ENCODE peak calls at places on chromosome 11, in nine cellular contexts. One of them, this sample, is unnamed.

GRCh38 chr11:8735094-8735493 is 52.5 kb downstream of the RPL27A start:
- DNase-seq in GM04504: no peak
- DNase-seq in central memory CD4-positive, alpha-beta T cell: no peak
- DNase-seq in AG09319: no peak
- DNase-seq in LoVo: no peak
- DNase-seq in NCI-H2081: no peak
- DNase-seq in activated CD8-positive, alpha-beta memory T cell treated with anti-CD3 and anti-CD28 coated beads for 4 hours: no peak
- DNase-seq in HFF-Myc: no peak
- DNase-seq in small intestine: no peak
- DNase-seq in this sample: no peak

GRCh38 chr11:18634140-18635032 is at the start of gene SPTY2D1:
- DNase-seq in GM04504: peak; percentile 99
- DNase-seq in central memory CD4-positive, alpha-beta T cell: peak; percentile 99
- DNase-seq in AG09319: peak; percentile 98
- DNase-seq in LoVo: peak; percentile 97
- DNase-seq in NCI-H2081: peak; percentile 98
- DNase-seq in activated CD8-positive, alpha-beta memory T cell treated with anti-CD3 and anti-CD28 coated beads for 4 hours: peak; percentile 94
- DNase-seq in HFF-Myc: peak; percentile 97
- DNase-seq in small intestine: peak; percentile 100
- DNase-seq in this sample: peak; percentile 94

GRCh38 chr11:30917859-30918478 is 331.8 kb upstream of the MPPED2 start:
- DNase-seq in GM04504: peak; percentile 27
- DNase-seq in central memory CD4-positive, alpha-beta T cell: no peak
- DNase-seq in AG09319: no peak
- DNase-seq in LoVo: peak; percentile 49
- DNase-seq in NCI-H2081: peak; percentile 66
- DNase-seq in activated CD8-positive, alpha-beta memory T cell treated with anti-CD3 and anti-CD28 coated beads for 4 hours: no peak
- DNase-seq in HFF-Myc: peak; percentile 17
- DNase-seq in small intestine: peak; percentile 12
- DNase-seq in this sample: no peak

GRCh38 chr11:46363031-46363407 is 15.8 kb downstream of the DGKZ start:
- DNase-seq in GM04504: peak; percentile 78
- DNase-seq in central memory CD4-positive, alpha-beta T cell: no peak
- DNase-seq in AG09319: no peak
- DNase-seq in LoVo: no peak
- DNase-seq in NCI-H2081: peak; percentile 26
- DNase-seq in activated CD8-positive, alpha-beta memory T cell treated with anti-CD3 and anti-CD28 coated beads for 4 hours: no peak
- DNase-seq in HFF-Myc: no peak
- DNase-seq in small intestine: no peak
- DNase-seq in this sample: peak; percentile 63

GRCh38 chr11:1852885-1853284 is at the start of gene LSP1:
- DNase-seq in GM04504: no peak
- DNase-seq in central memory CD4-positive, alpha-beta T cell: peak; percentile 87
- DNase-seq in AG09319: no peak
- DNase-seq in LoVo: no peak
- DNase-seq in NCI-H2081: no peak
- DNase-seq in activated CD8-positive, alpha-beta memory T cell treated with anti-CD3 and anti-CD28 coated beads for 4 hours: peak; percentile 67
- DNase-seq in HFF-Myc: no peak
- DNase-seq in small intestine: peak; percentile 66
- DNase-seq in this sample: no peak

GRCh38 chr11:7512525-7513209 is 1.1 kb upstream of the PPFIBP2 start:
- DNase-seq in GM04504: peak; percentile 22
- DNase-seq in central memory CD4-positive, alpha-beta T cell: no peak
- DNase-seq in AG09319: peak; percentile 48
- DNase-seq in LoVo: no peak
- DNase-seq in NCI-H2081: no peak
- DNase-seq in activated CD8-positive, alpha-beta memory T cell treated with anti-CD3 and anti-CD28 coated beads for 4 hours: no peak
- DNase-seq in HFF-Myc: no peak
- DNase-seq in small intestine: peak; percentile 63
- DNase-seq in this sample: peak; percentile 31

GRCh38 chr11:117068303-117068860 is 29.8 kb downstream of the SIK3 start:
- DNase-seq in GM04504: no peak
- DNase-seq in central memory CD4-positive, alpha-beta T cell: no peak
- DNase-seq in AG09319: no peak
- DNase-seq in LoVo: no peak
- DNase-seq in NCI-H2081: no peak
- DNase-seq in activated CD8-positive, alpha-beta memory T cell treated with anti-CD3 and anti-CD28 coated beads for 4 hours: no peak
- DNase-seq in HFF-Myc: no peak
- DNase-seq in small intestine: no peak
- DNase-seq in this sample: no peak

GRCh38 chr11:88402192-88402715 is 64.7 kb upstream of the CTSC start:
- DNase-seq in GM04504: peak; percentile 86
- DNase-seq in central memory CD4-positive, alpha-beta T cell: no peak
- DNase-seq in AG09319: peak; percentile 83
- DNase-seq in LoVo: no peak
- DNase-seq in NCI-H2081: no peak
- DNase-seq in activated CD8-positive, alpha-beta memory T cell treated with anti-CD3 and anti-CD28 coated beads for 4 hours: no peak
- DNase-seq in HFF-Myc: peak; percentile 63
- DNase-seq in small intestine: no peak
- DNase-seq in this sample: peak; percentile 97

GRCh38 chr11:10927533-10927932 is 69.7 kb upstream of the ZBED5 start:
- DNase-seq in GM04504: no peak
- DNase-seq in central memory CD4-positive, alpha-beta T cell: no peak
- DNase-seq in AG09319: no peak
- DNase-seq in LoVo: no peak
- DNase-seq in NCI-H2081: no peak
- DNase-seq in activated CD8-positive, alpha-beta memory T cell treated with anti-CD3 and anti-CD28 coated beads for 4 hours: no peak
- DNase-seq in HFF-Myc: no peak
- DNase-seq in small intestine: peak; percentile 85
- DNase-seq in this sample: no peak

GRCh38 chr11:61266602-61267001 is 25.6 kb downstream of the PGA5 start:
- DNase-seq in GM04504: no peak
- DNase-seq in central memory CD4-positive, alpha-beta T cell: no peak
- DNase-seq in AG09319: no peak
- DNase-seq in LoVo: peak; percentile 85
- DNase-seq in NCI-H2081: no peak
- DNase-seq in activated CD8-positive, alpha-beta memory T cell treated with anti-CD3 and anti-CD28 coated beads for 4 hours: no peak
- DNase-seq in HFF-Myc: no peak
- DNase-seq in small intestine: peak; percentile 77
- DNase-seq in this sample: peak; percentile 9

GRCh38 chr11:92941676-92942571 is 27.5 kb upstream of the MTNR1B start:
- DNase-seq in GM04504: peak; percentile 10
- DNase-seq in central memory CD4-positive, alpha-beta T cell: peak; percentile 5
- DNase-seq in AG09319: peak; percentile 5
- DNase-seq in LoVo: no peak
- DNase-seq in NCI-H2081: peak; percentile 33
- DNase-seq in activated CD8-positive, alpha-beta memory T cell treated with anti-CD3 and anti-CD28 coated beads for 4 hours: no peak
- DNase-seq in HFF-Myc: peak; percentile 9
- DNase-seq in small intestine: peak; percentile 29
- DNase-seq in this sample: peak; percentile 4

GRCh38 chr11:124758355-124759267 is 3.5 kb downstream of the ESAM start:
- DNase-seq in GM04504: no peak
- DNase-seq in central memory CD4-positive, alpha-beta T cell: peak; percentile 57
- DNase-seq in AG09319: peak; percentile 5
- DNase-seq in LoVo: peak; percentile 61
- DNase-seq in NCI-H2081: peak; percentile 70
- DNase-seq in activated CD8-positive, alpha-beta memory T cell treated with anti-CD3 and anti-CD28 coated beads for 4 hours: no peak
- DNase-seq in HFF-Myc: no peak
- DNase-seq in small intestine: peak; percentile 85
- DNase-seq in this sample: no peak

GRCh38 chr11:1714908-1715885 is 18.2 kb downstream of the KRTAP5-6 start:
- DNase-seq in GM04504: no peak
- DNase-seq in central memory CD4-positive, alpha-beta T cell: no peak
- DNase-seq in AG09319: no peak
- DNase-seq in LoVo: no peak
- DNase-seq in NCI-H2081: no peak
- DNase-seq in activated CD8-positive, alpha-beta memory T cell treated with anti-CD3 and anti-CD28 coated beads for 4 hours: no peak
- DNase-seq in HFF-Myc: no peak
- DNase-seq in small intestine: no peak
- DNase-seq in this sample: no peak

GRCh38 chr11:12235945-12236743 is 125.8 kb downstream of the MICAL2 start:
- DNase-seq in GM04504: peak; percentile 44
- DNase-seq in central memory CD4-positive, alpha-beta T cell: peak; percentile 63
- DNase-seq in AG09319: peak; percentile 83
- DNase-seq in LoVo: peak; percentile 66
- DNase-seq in NCI-H2081: peak; percentile 62
- DNase-seq in activated CD8-positive, alpha-beta memory T cell treated with anti-CD3 and anti-CD28 coated beads for 4 hours: no peak
- DNase-seq in HFF-Myc: peak; percentile 37
- DNase-seq in small intestine: peak; percentile 67
- DNase-seq in this sample: peak; percentile 38

GRCh38 chr11:63404536-63404935 is 35.0 kb downstream of the SLC22A9 start:
- DNase-seq in GM04504: no peak
- DNase-seq in central memory CD4-positive, alpha-beta T cell: no peak
- DNase-seq in AG09319: no peak
- DNase-seq in LoVo: no peak
- DNase-seq in NCI-H2081: no peak
- DNase-seq in activated CD8-positive, alpha-beta memory T cell treated with anti-CD3 and anti-CD28 coated beads for 4 hours: no peak
- DNase-seq in HFF-Myc: no peak
- DNase-seq in small intestine: peak; percentile 3
- DNase-seq in this sample: no peak

GRCh38 chr11:362642-363442 is 6.5 kb upstream of the B4GALNT4 start:
- DNase-seq in GM04504: no peak
- DNase-seq in central memory CD4-positive, alpha-beta T cell: no peak
- DNase-seq in AG09319: no peak
- DNase-seq in LoVo: no peak
- DNase-seq in NCI-H2081: no peak
- DNase-seq in activated CD8-positive, alpha-beta memory T cell treated with anti-CD3 and anti-CD28 coated beads for 4 hours: no peak
- DNase-seq in HFF-Myc: no peak
- DNase-seq in small intestine: no peak
- DNase-seq in this sample: no peak

GRCh38 chr11:19116315-19116970 is 525 bp upstream of the ZDHHC13 start:
- DNase-seq in GM04504: no peak
- DNase-seq in central memory CD4-positive, alpha-beta T cell: no peak
- DNase-seq in AG09319: no peak
- DNase-seq in LoVo: no peak
- DNase-seq in NCI-H2081: no peak
- DNase-seq in activated CD8-positive, alpha-beta memory T cell treated with anti-CD3 and anti-CD28 coated beads for 4 hours: no peak
- DNase-seq in HFF-Myc: no peak
- DNase-seq in small intestine: no peak
- DNase-seq in this sample: no peak

GRCh38 chr11:93329936-93330445 is 551 bp upstream of the DEUP1 start:
- DNase-seq in GM04504: no peak
- DNase-seq in central memory CD4-positive, alpha-beta T cell: no peak
- DNase-seq in AG09319: no peak
- DNase-seq in LoVo: no peak
- DNase-seq in NCI-H2081: peak; percentile 54
- DNase-seq in activated CD8-positive, alpha-beta memory T cell treated with anti-CD3 and anti-CD28 coated beads for 4 hours: no peak
- DNase-seq in HFF-Myc: no peak
- DNase-seq in small intestine: no peak
- DNase-seq in this sample: no peak

GRCh38 chr11:36110698-36111410 is 167.0 kb downstream of the LDLRAD3 start:
- DNase-seq in GM04504: no peak
- DNase-seq in central memory CD4-positive, alpha-beta T cell: no peak
- DNase-seq in AG09319: no peak
- DNase-seq in LoVo: no peak
- DNase-seq in NCI-H2081: peak; percentile 73
- DNase-seq in activated CD8-positive, alpha-beta memory T cell treated with anti-CD3 and anti-CD28 coated beads for 4 hours: no peak
- DNase-seq in HFF-Myc: no peak
- DNase-seq in small intestine: no peak
- DNase-seq in this sample: no peak

GRCh38 chr11:128553662-128554392 is 33.5 kb downstream of the ETS1 start:
- DNase-seq in GM04504: no peak
- DNase-seq in central memory CD4-positive, alpha-beta T cell: no peak
- DNase-seq in AG09319: no peak
- DNase-seq in LoVo: no peak
- DNase-seq in NCI-H2081: no peak
- DNase-seq in activated CD8-positive, alpha-beta memory T cell treated with anti-CD3 and anti-CD28 coated beads for 4 hours: no peak
- DNase-seq in HFF-Myc: no peak
- DNase-seq in small intestine: no peak
- DNase-seq in this sample: no peak

GRCh38 chr11:125517116-125517804 is 21.2 kb upstream of the FEZ1 start:
- DNase-seq in GM04504: peak; percentile 34
- DNase-seq in central memory CD4-positive, alpha-beta T cell: no peak
- DNase-seq in AG09319: no peak
- DNase-seq in LoVo: no peak
- DNase-seq in NCI-H2081: no peak
- DNase-seq in activated CD8-positive, alpha-beta memory T cell treated with anti-CD3 and anti-CD28 coated beads for 4 hours: no peak
- DNase-seq in HFF-Myc: no peak
- DNase-seq in small intestine: no peak
- DNase-seq in this sample: no peak

GRCh38 chr11:13341028-13341427 is 63.4 kb downstream of the BMAL1 start:
- DNase-seq in GM04504: no peak
- DNase-seq in central memory CD4-positive, alpha-beta T cell: no peak
- DNase-seq in AG09319: no peak
- DNase-seq in LoVo: no peak
- DNase-seq in NCI-H2081: no peak
- DNase-seq in activated CD8-positive, alpha-beta memory T cell treated with anti-CD3 and anti-CD28 coated beads for 4 hours: no peak
- DNase-seq in HFF-Myc: no peak
- DNase-seq in small intestine: peak; percentile 12
- DNase-seq in this sample: no peak

GRCh38 chr11:20000393-20001134 is 159.7 kb downstream of the DBX1 start:
- DNase-seq in GM04504: no peak
- DNase-seq in central memory CD4-positive, alpha-beta T cell: no peak
- DNase-seq in AG09319: no peak
- DNase-seq in LoVo: no peak
- DNase-seq in NCI-H2081: peak; percentile 87
- DNase-seq in activated CD8-positive, alpha-beta memory T cell treated with anti-CD3 and anti-CD28 coated beads for 4 hours: no peak
- DNase-seq in HFF-Myc: no peak
- DNase-seq in small intestine: no peak
- DNase-seq in this sample: no peak

GRCh38 chr11:116262370-116262769 is 510.4 kb downstream of the BUD13 start:
- DNase-seq in GM04504: no peak
- DNase-seq in central memory CD4-positive, alpha-beta T cell: no peak
- DNase-seq in AG09319: no peak
- DNase-seq in LoVo: no peak
- DNase-seq in NCI-H2081: no peak
- DNase-seq in activated CD8-positive, alpha-beta memory T cell treated with anti-CD3 and anti-CD28 coated beads for 4 hours: no peak
- DNase-seq in HFF-Myc: no peak
- DNase-seq in small intestine: no peak
- DNase-seq in this sample: no peak

GRCh38 chr11:46890665-46891064 is 27.7 kb downstream of the LRP4 start:
- DNase-seq in GM04504: no peak
- DNase-seq in central memory CD4-positive, alpha-beta T cell: no peak
- DNase-seq in AG09319: no peak
- DNase-seq in LoVo: no peak
- DNase-seq in NCI-H2081: no peak
- DNase-seq in activated CD8-positive, alpha-beta memory T cell treated with anti-CD3 and anti-CD28 coated beads for 4 hours: no peak
- DNase-seq in HFF-Myc: no peak
- DNase-seq in small intestine: no peak
- DNase-seq in this sample: no peak

GRCh38 chr11:35047179-35047578 is 91.8 kb upstream of the CD44 start:
- DNase-seq in GM04504: no peak
- DNase-seq in central memory CD4-positive, alpha-beta T cell: peak; percentile 87
- DNase-seq in AG09319: no peak
- DNase-seq in LoVo: no peak
- DNase-seq in NCI-H2081: no peak
- DNase-seq in activated CD8-positive, alpha-beta memory T cell treated with anti-CD3 and anti-CD28 coated beads for 4 hours: no peak
- DNase-seq in HFF-Myc: no peak
- DNase-seq in small intestine: peak; percentile 58
- DNase-seq in this sample: no peak

GRCh38 chr11:38046571-38047135 is 1448.6 kb upstream of the RAG2 start:
- DNase-seq in GM04504: no peak
- DNase-seq in central memory CD4-positive, alpha-beta T cell: no peak
- DNase-seq in AG09319: no peak
- DNase-seq in LoVo: no peak
- DNase-seq in NCI-H2081: no peak
- DNase-seq in activated CD8-positive, alpha-beta memory T cell treated with anti-CD3 and anti-CD28 coated beads for 4 hours: no peak
- DNase-seq in HFF-Myc: no peak
- DNase-seq in small intestine: no peak
- DNase-seq in this sample: no peak

GRCh38 chr11:2461253-2462091 is 16.7 kb downstream of the KCNQ1 start:
- DNase-seq in GM04504: no peak
- DNase-seq in central memory CD4-positive, alpha-beta T cell: no peak
- DNase-seq in AG09319: no peak
- DNase-seq in LoVo: no peak
- DNase-seq in NCI-H2081: no peak
- DNase-seq in activated CD8-positive, alpha-beta memory T cell treated with anti-CD3 and anti-CD28 coated beads for 4 hours: no peak
- DNase-seq in HFF-Myc: no peak
- DNase-seq in small intestine: no peak
- DNase-seq in this sample: no peak

GRCh38 chr11:10452211-10452767 is 2.8 kb upstream of the AMPD3 start:
- DNase-seq in GM04504: no peak
- DNase-seq in central memory CD4-positive, alpha-beta T cell: no peak
- DNase-seq in AG09319: no peak
- DNase-seq in LoVo: no peak
- DNase-seq in NCI-H2081: no peak
- DNase-seq in activated CD8-positive, alpha-beta memory T cell treated with anti-CD3 and anti-CD28 coated beads for 4 hours: no peak
- DNase-seq in HFF-Myc: no peak
- DNase-seq in small intestine: peak; percentile 25
- DNase-seq in this sample: no peak

GRCh38 chr11:68941324-68942089 is 37.8 kb downstream of the IGHMBP2 start:
- DNase-seq in GM04504: no peak
- DNase-seq in central memory CD4-positive, alpha-beta T cell: no peak
- DNase-seq in AG09319: no peak
- DNase-seq in LoVo: no peak
- DNase-seq in NCI-H2081: no peak
- DNase-seq in activated CD8-positive, alpha-beta memory T cell treated with anti-CD3 and anti-CD28 coated beads for 4 hours: no peak
- DNase-seq in HFF-Myc: no peak
- DNase-seq in small intestine: no peak
- DNase-seq in this sample: no peak